ENCODE peak calls at places on chromosomes 5 and 9, in six cellular contexts. One of them, this sample, is unnamed.
A peak's percentile ranks its signal among the peaks of the same experiment; 100 is the strongest.

GRCh38 chr5:88692979-88693932 is 189.7 kb downstream of the MEF2C start:
- DNase-seq in adrenal gland: no peak
- DNase-seq in lung: no peak
- DNase-seq in tibial artery: no peak
- DNase-seq in DND-41: no peak
- DNase-seq in pancreas: no peak
- DNase-seq in this sample: peak; percentile 30

GRCh38 chr5:83526289-83526688 is 54.7 kb downstream of the VCAN start:
- DNase-seq in adrenal gland: no peak
- DNase-seq in lung: no peak
- DNase-seq in tibial artery: no peak
- DNase-seq in DND-41: no peak
- DNase-seq in pancreas: no peak
- DNase-seq in this sample: no peak

GRCh38 chr9:31608413-31608812 is 776.0 kb upstream of the ACO1 start:
- DNase-seq in adrenal gland: no peak
- DNase-seq in lung: no peak
- DNase-seq in tibial artery: no peak
- DNase-seq in DND-41: no peak
- DNase-seq in pancreas: no peak
- DNase-seq in this sample: no peak

GRCh38 chr5:169581580-169582227 is 1.9 kb upstream of the SPDL1 start:
- DNase-seq in adrenal gland: peak; percentile 82
- DNase-seq in lung: peak; percentile 54
- DNase-seq in tibial artery: peak; percentile 58
- DNase-seq in DND-41: peak; percentile 63
- DNase-seq in pancreas: no peak
- DNase-seq in this sample: peak; percentile 70

GRCh38 chr5:61563401-61563800 is 231.3 kb downstream of the ZSWIM6 start:
- DNase-seq in adrenal gland: peak; percentile 51
- DNase-seq in lung: no peak
- DNase-seq in tibial artery: no peak
- DNase-seq in DND-41: no peak
- DNase-seq in pancreas: no peak
- DNase-seq in this sample: no peak

GRCh38 chr9:115209601-115210306 is 91.8 kb upstream of the TNC start:
- DNase-seq in adrenal gland: no peak
- DNase-seq in lung: no peak
- DNase-seq in tibial artery: no peak
- DNase-seq in DND-41: no peak
- DNase-seq in pancreas: no peak
- DNase-seq in this sample: peak; percentile 69

GRCh38 chr9:6782981-6783380 is 25.2 kb downstream of the KDM4C start:
- DNase-seq in adrenal gland: no peak
- DNase-seq in lung: no peak
- DNase-seq in tibial artery: no peak
- DNase-seq in DND-41: no peak
- DNase-seq in pancreas: no peak
- DNase-seq in this sample: peak; percentile 6

GRCh38 chr5:11540112-11540511 is 364.1 kb downstream of the CTNND2 start:
- DNase-seq in adrenal gland: no peak
- DNase-seq in lung: no peak
- DNase-seq in tibial artery: no peak
- DNase-seq in DND-41: no peak
- DNase-seq in pancreas: no peak
- DNase-seq in this sample: no peak

GRCh38 chr9:37503736-37504135 is 18.0 kb downstream of the POLR1E start:
- DNase-seq in adrenal gland: peak; percentile 74
- DNase-seq in lung: peak; percentile 41
- DNase-seq in tibial artery: no peak
- DNase-seq in DND-41: no peak
- DNase-seq in pancreas: no peak
- DNase-seq in this sample: peak; percentile 29

GRCh38 chr5:39231705-39232525 is 12.6 kb upstream of the FYB1 start:
- DNase-seq in adrenal gland: no peak
- DNase-seq in lung: no peak
- DNase-seq in tibial artery: no peak
- DNase-seq in DND-41: no peak
- DNase-seq in pancreas: no peak
- DNase-seq in this sample: peak; percentile 69

GRCh38 chr5:38468202-38468656 is 88.2 kb downstream of the LIFR start:
- DNase-seq in adrenal gland: no peak
- DNase-seq in lung: no peak
- DNase-seq in tibial artery: peak; percentile 78
- DNase-seq in DND-41: no peak
- DNase-seq in pancreas: no peak
- DNase-seq in this sample: no peak

GRCh38 chr9:80503692-80504400 is 932.1 kb downstream of the TLE4 start:
- DNase-seq in adrenal gland: no peak
- DNase-seq in lung: no peak
- DNase-seq in tibial artery: no peak
- DNase-seq in DND-41: no peak
- DNase-seq in pancreas: no peak
- DNase-seq in this sample: no peak

GRCh38 chr5:171270136-171270535 is 38.9 kb upstream of the TLX3 start:
- DNase-seq in adrenal gland: no peak
- DNase-seq in lung: no peak
- DNase-seq in tibial artery: no peak
- DNase-seq in DND-41: no peak
- DNase-seq in pancreas: no peak
- DNase-seq in this sample: no peak

GRCh38 chr9:133558191-133559126 is 24.0 kb downstream of the ADAMTSL2 start:
- DNase-seq in adrenal gland: no peak
- DNase-seq in lung: no peak
- DNase-seq in tibial artery: no peak
- DNase-seq in DND-41: no peak
- DNase-seq in pancreas: no peak
- DNase-seq in this sample: peak; percentile 67

GRCh38 chr5:143001764-143002351 is 231.7 kb downstream of the ARHGAP26 start:
- DNase-seq in adrenal gland: no peak
- DNase-seq in lung: no peak
- DNase-seq in tibial artery: no peak
- DNase-seq in DND-41: peak; percentile 61
- DNase-seq in pancreas: no peak
- DNase-seq in this sample: peak; percentile 50

GRCh38 chr5:16492398-16493175 is 27.0 kb upstream of the ZNF622 start:
- DNase-seq in adrenal gland: no peak
- DNase-seq in lung: peak; percentile 49
- DNase-seq in tibial artery: peak; percentile 48
- DNase-seq in DND-41: no peak
- DNase-seq in pancreas: no peak
- DNase-seq in this sample: no peak

GRCh38 chr9:122551371-122551770 is 1.5 kb upstream of the OR1N2 start:
- DNase-seq in adrenal gland: no peak
- DNase-seq in lung: no peak
- DNase-seq in tibial artery: no peak
- DNase-seq in DND-41: no peak
- DNase-seq in pancreas: no peak
- DNase-seq in this sample: no peak

DNA sequence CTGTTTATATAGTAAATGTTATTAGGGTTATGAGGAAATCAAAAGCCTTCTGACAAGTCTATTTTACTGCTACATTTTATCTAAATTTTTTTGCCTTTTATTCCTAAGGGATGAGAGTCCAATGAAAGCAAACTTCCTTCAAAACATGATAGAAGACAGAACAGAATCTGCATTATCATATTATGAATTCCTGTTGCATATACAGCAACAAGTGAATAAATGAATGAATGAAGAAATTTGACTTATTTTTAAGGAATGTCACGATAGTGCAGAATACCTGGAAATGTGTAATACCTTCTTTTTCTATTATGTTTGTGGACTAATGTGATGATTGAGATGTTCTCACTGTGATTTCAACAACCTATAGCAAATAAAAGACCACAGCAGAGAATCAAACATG is 13.5 kb upstream of the CAMLG start:
- DNase-seq in adrenal gland: no peak
- DNase-seq in lung: no peak
- DNase-seq in tibial artery: no peak
- DNase-seq in DND-41: no peak
- DNase-seq in pancreas: no peak
- DNase-seq in this sample: no peak
- TF ChIP-seq CTCF in adrenal gland: no peak
- TF ChIP-seq CTCF in lung: no peak
- TF ChIP-seq CTCF in tibial artery: no peak
- TF ChIP-seq CTCF in DND-41: no peak
- TF ChIP-seq CTCF in pancreas: no peak
- TF ChIP-seq CTCF in this sample: no peak

DNA sequence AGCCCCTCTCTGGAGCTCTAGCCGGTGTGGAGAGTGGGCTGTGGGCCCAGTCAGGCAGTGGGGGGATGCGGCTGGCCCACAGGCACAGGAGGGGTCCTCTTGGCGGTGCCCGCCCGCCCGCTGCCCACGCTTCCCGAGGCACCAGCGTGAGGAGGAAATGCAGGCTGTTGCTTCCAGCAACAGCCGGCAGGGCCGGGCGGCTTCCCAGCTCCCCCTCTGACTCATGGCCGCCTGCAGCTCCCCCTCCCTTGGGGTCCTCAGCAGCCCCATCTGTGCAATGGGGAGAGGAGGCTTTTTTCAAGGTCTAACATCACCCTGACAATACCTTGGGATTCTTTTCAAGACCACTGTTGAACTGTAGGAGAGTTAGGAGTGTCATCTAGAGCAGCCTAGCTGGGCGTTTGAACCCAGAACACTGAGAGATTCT is 10.4 kb downstream of the CXXC5 start:
- DNase-seq in adrenal gland: no peak
- DNase-seq in lung: no peak
- DNase-seq in tibial artery: no peak
- DNase-seq in DND-41: no peak
- DNase-seq in pancreas: no peak
- DNase-seq in this sample: no peak
- H3K4me3 ChIP-seq in adrenal gland: no peak overlapping the region
- H3K4me3 ChIP-seq in lung: no peak overlapping the region
- H3K4me3 ChIP-seq in tibial artery: no peak overlapping the region
- H3K4me3 ChIP-seq in DND-41: no peak overlapping the region
- H3K4me3 ChIP-seq in pancreas: peak overlapping the region; percentile 13
- H3K4me3 ChIP-seq in this sample: no peak overlapping the region

DNA sequence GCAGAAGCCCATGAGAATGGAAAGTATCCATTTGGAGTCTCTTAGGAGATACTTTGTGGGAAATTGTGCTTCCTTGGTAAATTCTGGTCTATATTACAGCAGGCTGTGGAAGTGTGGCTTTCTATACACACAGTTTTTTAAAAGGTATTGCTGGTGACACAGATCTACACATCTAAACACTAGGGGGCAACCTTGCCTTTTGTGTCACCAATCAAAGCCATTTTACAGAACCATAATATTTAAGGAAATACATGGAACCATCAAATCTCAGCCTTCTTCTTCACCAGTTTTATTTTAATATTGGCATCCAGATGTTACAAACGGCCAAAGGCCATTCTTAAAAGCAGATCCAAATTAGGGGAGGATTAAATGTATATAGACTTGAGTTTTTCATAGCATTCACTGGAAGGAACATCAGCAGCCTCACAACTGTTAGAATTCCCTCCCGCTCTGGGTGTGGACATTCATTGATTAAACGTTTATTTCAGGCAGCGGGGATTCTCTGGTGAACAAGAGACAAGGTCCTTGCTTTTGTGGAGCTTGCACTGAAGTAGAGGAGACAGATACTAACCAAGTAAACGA is 132.5 kb upstream of the EPB41L4A start:
- DNase-seq in adrenal gland: peak; percentile 38
- DNase-seq in lung: no peak
- DNase-seq in tibial artery: peak; percentile 42
- DNase-seq in DND-41: peak; percentile 49
- DNase-seq in pancreas: no peak
- DNase-seq in this sample: peak; percentile 74
- TF ChIP-seq CTCF in adrenal gland: peak; percentile 86
- TF ChIP-seq CTCF in lung: peak; percentile 72
- TF ChIP-seq CTCF in tibial artery: peak; percentile 73
- TF ChIP-seq CTCF in DND-41: peak; percentile 84
- TF ChIP-seq CTCF in pancreas: peak; percentile 49
- TF ChIP-seq CTCF in this sample: peak; percentile 64

DNA sequence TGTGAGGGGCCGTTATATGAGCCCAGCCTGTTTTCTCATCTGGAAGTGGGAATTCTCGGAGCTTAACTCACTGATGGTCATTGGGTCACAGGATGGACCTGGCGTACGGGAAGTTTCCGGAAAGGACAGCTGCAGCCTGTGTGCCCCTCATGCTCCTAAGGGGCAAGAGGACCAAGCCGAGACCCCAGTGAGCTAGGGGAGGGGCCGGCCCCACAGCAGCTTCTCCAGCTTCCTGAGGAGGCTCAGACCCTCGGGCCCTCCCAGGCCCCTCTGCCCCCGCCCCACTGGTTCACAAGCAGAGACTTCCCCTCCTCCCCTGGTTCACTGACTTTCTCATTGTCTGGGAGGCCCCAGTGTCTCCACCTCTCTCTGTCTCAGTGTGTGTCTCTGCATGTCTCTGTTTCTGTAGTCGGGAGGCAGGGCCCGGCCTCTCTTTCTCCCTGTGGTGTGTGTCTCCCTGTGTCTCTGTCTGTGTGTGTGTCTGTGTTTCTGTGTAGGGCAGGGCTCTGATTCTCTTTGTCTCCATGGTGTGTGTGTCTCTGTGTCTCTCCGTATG is 32.3 kb upstream of the FIBCD1 start:
- DNase-seq in adrenal gland: no peak
- DNase-seq in lung: no peak
- DNase-seq in tibial artery: no peak
- DNase-seq in DND-41: no peak
- DNase-seq in pancreas: no peak
- DNase-seq in this sample: no peak
- H3K4me3 ChIP-seq in adrenal gland: no peak overlapping the region
- H3K4me3 ChIP-seq in lung: no peak overlapping the region
- H3K4me3 ChIP-seq in tibial artery: no peak overlapping the region
- H3K4me3 ChIP-seq in DND-41: no peak overlapping the region
- H3K4me3 ChIP-seq in pancreas: no peak overlapping the region
- H3K4me3 ChIP-seq in this sample: no peak overlapping the region

GRCh38 chr5:177516601-177517568 is at the start of gene DDX41:
- DNase-seq in adrenal gland: peak; percentile 98
- DNase-seq in lung: peak; percentile 97
- DNase-seq in tibial artery: peak; percentile 97
- DNase-seq in DND-41: peak; percentile 96
- DNase-seq in pancreas: peak; percentile 96
- DNase-seq in this sample: peak; percentile 97
- TF ChIP-seq CTCF in adrenal gland: no peak
- TF ChIP-seq CTCF in lung: no peak
- TF ChIP-seq CTCF in tibial artery: no peak
- TF ChIP-seq CTCF in DND-41: peak; percentile 9
- TF ChIP-seq CTCF in pancreas: no peak
- TF ChIP-seq CTCF in this sample: peak; percentile 5

GRCh38 chr5:139976703-139977102 is 66.4 kb downstream of the NRG2 start:
- DNase-seq in adrenal gland: no peak
- DNase-seq in lung: no peak
- DNase-seq in tibial artery: no peak
- DNase-seq in DND-41: no peak
- DNase-seq in pancreas: no peak
- DNase-seq in this sample: no peak
- H3K4me3 ChIP-seq in adrenal gland: no peak overlapping the region
- H3K4me3 ChIP-seq in lung: no peak overlapping the region
- H3K4me3 ChIP-seq in tibial artery: no peak overlapping the region
- H3K4me3 ChIP-seq in DND-41: no peak overlapping the region
- H3K4me3 ChIP-seq in pancreas: no peak overlapping the region
- H3K4me3 ChIP-seq in this sample: no peak overlapping the region